ENCODE peak calls at places on chromosome 2, in eight cellular contexts. M is kidney tubule cell; F is bronchial epithelial cell; D is Kasumi-1; T is head of caudate nucleus; V is lower lobe of right lung; B is caudate nucleus; I is stimulated activated CD4-positive, alpha-beta T cell treated with anti-CD3 and anti-CD28 coated beads, Interleukin-2, amount 100 ng/mL, for 48 hours. Y is an unnamed sample.

GRCh38 chr2:98807221-98807620 is 76.3 kb upstream of the MGAT4A start:
- DNase-seq in D (no peak), V (no peak), T (no peak), I (no peak), B (no peak), M (peak; percentile 6), F (peak; percentile 25), Y (no peak)

GRCh38 chr2:134446431-134447091 is 192.7 kb downstream of the MGAT5 start:
- DNase-seq in V (no peak), I (no peak), B (no peak), D (no peak), F (peak; percentile 46), T (peak; percentile 18), M (peak; percentile 59), Y (no peak)

GRCh38 chr2:48114256-48114655 is 208.0 kb upstream of the FBXO11 start:
- DNase-seq in M (peak; percentile 81), I (peak; percentile 36), T (no peak), D (no peak), B (no peak), V (no peak), F (peak; percentile 98), Y (no peak)

GRCh38 chr2:156704132-156704531 is 268.0 kb downstream of the GPD2 start:
- DNase-seq in I (no peak), D (no peak), T (no peak), F (no peak), B (no peak), V (no peak), M (no peak), Y (no peak)

GRCh38 chr2:205954707-205955106 is 131.3 kb downstream of the INO80D start:
- DNase-seq in M (no peak), B (no peak), I (no peak), F (no peak), D (no peak), V (no peak), T (no peak), Y (no peak)

GRCh38 chr2:2147024-2147900 is 183.8 kb downstream of the MYT1L start:
- DNase-seq in V (no peak), D (no peak), M (no peak), F (no peak), T (no peak), B (no peak), I (no peak), Y (peak; percentile 53)

GRCh38 chr2:26683583-26683982 is 8.9 kb upstream of the KCNK3 start:
- DNase-seq in V (no peak), B (no peak), F (no peak), T (no peak), D (no peak), M (no peak), I (no peak), Y (no peak)

GRCh38 chr2:240131296-240131695 is 4.8 kb downstream of the COPS9 start:
- DNase-seq in B (no peak), T (no peak), F (no peak), M (no peak), V (peak; percentile 42), I (no peak), D (no peak), Y (no peak)

GRCh38 chr2:196500686-196501431 is 138.7 kb upstream of the CCDC150 start:
- DNase-seq in I (no peak), F (peak; percentile 49), M (peak; percentile 50), V (no peak), D (no peak), B (no peak), T (no peak), Y (no peak)

GRCh38 chr2:108345941-108346340 is 31.8 kb upstream of the SULT1C4 start:
- DNase-seq in I (no peak), V (no peak), T (no peak), M (peak; percentile 37), D (no peak), F (no peak), B (no peak), Y (no peak)

GRCh38 chr2:198966269-198966668 is 491.5 kb downstream of the SATB2 start:
- DNase-seq in B (no peak), D (no peak), M (no peak), T (no peak), V (no peak), I (no peak), F (peak; percentile 10), Y (no peak)

GRCh38 chr2:212929971-212930370 is 221.4 kb downstream of the IKZF2 start:
- DNase-seq in T (no peak), F (no peak), V (no peak), I (no peak), M (no peak), B (no peak), D (no peak), Y (no peak)

GRCh38 chr2:19488009-19488691 is 129.7 kb upstream of the OSR1 start:
- DNase-seq in T (no peak), D (no peak), F (peak; percentile 97), I (no peak), B (no peak), V (no peak), M (peak; percentile 89), Y (no peak)

GRCh38 chr2:241535871-241536639 is 22.5 kb upstream of the BOK start:
- DNase-seq in I (no peak), F (no peak), B (no peak), M (no peak), V (no peak), D (no peak), T (no peak), Y (no peak)

GRCh38 chr2:192145496-192145895 is 49.2 kb downstream of the TMEFF2 start:
- DNase-seq in B (no peak), D (no peak), V (no peak), F (no peak), I (no peak), M (no peak), T (no peak), Y (no peak)

GRCh38 chr2:192315543-192315942 is 120.8 kb upstream of the TMEFF2 start:
- DNase-seq in V (no peak), F (no peak), I (no peak), B (no peak), T (no peak), M (no peak), D (no peak), Y (no peak)

GRCh38 chr2:85429924-85430289 is 11.4 kb downstream of the SH2D6 start:
- DNase-seq in B (no peak), T (no peak), D (no peak), F (no peak), I (no peak), M (no peak), V (no peak), Y (no peak)

GRCh38 chr2:238299803-238300202 is 11.4 kb upstream of the PER2 start:
- DNase-seq in M (peak; percentile 81), T (no peak), I (no peak), V (no peak), F (no peak), D (no peak), B (no peak), Y (no peak)